ENCODE peak calls at places on chromosomes 3 and 15, in six cellular contexts. Z is fibroblast of pulmonary artery, X is T1000, G is mammary epithelial cell, S is hypothalamus, V is GF-D8. M is an unnamed sample.

GRCh38 chr3:185460719-185461350 is 38.0 kb downstream of the TMEM41A start:
- DNase-seq in Z (peak; percentile 56), V (no peak), X (no peak), S (no peak), G (peak; percentile 11), M (peak; percentile 22)

GRCh38 chr3:87350367-87351199 is 74.2 kb upstream of the POU1F1 start:
- DNase-seq in V (no peak), G (peak; percentile 38), Z (peak; percentile 69), S (no peak), X (no peak), M (peak; percentile 53)

GRCh38 chr15:39584662-39585393 is 3.9 kb downstream of the THBS1 start:
- DNase-seq in X (no peak), Z (peak; percentile 58), S (no peak), G (peak; percentile 49), V (no peak), M (peak; percentile 8)

GRCh38 chr3:194275231-194275671 is 75.9 kb downstream of the CPN2 start:
- DNase-seq in Z (no peak), S (no peak), X (no peak), V (no peak), G (no peak), M (no peak)

GRCh38 chr15:71096676-71097075 is 18.6 kb upstream of the THSD4 start:
- DNase-seq in X (no peak), G (peak; percentile 83), V (no peak), Z (no peak), S (no peak), M (no peak)

GRCh38 chr3:155739154-155739553 is 5.7 kb downstream of the PLCH1 start:
- DNase-seq in S (no peak), V (no peak), Z (no peak), X (no peak), G (no peak), M (peak; percentile 33)

GRCh38 chr3:187342255-187342654 is 25.9 kb upstream of the RTP4 start:
- DNase-seq in V (no peak), G (no peak), S (no peak), Z (no peak), X (no peak), M (no peak)

GRCh38 chr3:197476126-197476525 is 79.6 kb downstream of the BDH1 start:
- DNase-seq in Z (no peak), G (no peak), S (no peak), X (no peak), V (no peak), M (no peak)

GRCh38 chr3:146594843-146595482 is 10.2 kb downstream of the PLSCR5 start:
- DNase-seq in X (no peak), Z (peak; percentile 44), V (no peak), G (no peak), S (no peak), M (peak; percentile 38)

GRCh38 chr15:88257311-88257901 is 867 bp upstream of the NTRK3 start:
- DNase-seq in Z (no peak), S (peak; percentile 9), X (no peak), G (no peak), V (no peak), M (no peak)

GRCh38 chr3:186290791-186291190 is 71.2 kb downstream of the DGKG start:
- DNase-seq in X (no peak), S (no peak), V (no peak), Z (no peak), G (no peak), M (no peak)

GRCh38 chr3:142993958-142994442 is 7.4 kb upstream of the U2SURP start:
- DNase-seq in S (no peak), V (peak; percentile 28), G (peak; percentile 44), X (peak; percentile 17), Z (peak; percentile 88), M (peak; percentile 76)

GRCh38 chr3:38047896-38048295 is 8.9 kb downstream of the DLEC1 start:
- DNase-seq in V (no peak), G (no peak), Z (no peak), X (no peak), S (no peak), M (no peak)

GRCh38 chr3:37480003-37480402 is 305.6 kb upstream of the LRRFIP2 start:
- DNase-seq in X (no peak), G (no peak), Z (no peak), S (no peak), V (no peak), M (no peak)

GRCh38 chr3:24502690-24503089 is 8.0 kb upstream of the THRB start:
- DNase-seq in X (no peak), V (peak; percentile 3), G (peak; percentile 80), Z (no peak), S (no peak), M (no peak)

GRCh38 chr3:192848371-192849233 is 69.1 kb downstream of the MB21D2 start:
- DNase-seq in G (no peak), V (no peak), S (no peak), X (no peak), Z (no peak), M (no peak)

GRCh38 chr3:152316318-152316717 is 47.6 kb downstream of the MBNL1 start:
- DNase-seq in X (no peak), S (no peak), Z (no peak), G (peak; percentile 29), V (no peak), M (no peak)

GRCh38 chr3:61903931-61904657 is 342.7 kb downstream of the PTPRG start:
- DNase-seq in V (no peak), S (no peak), G (peak; percentile 57), Z (peak; percentile 63), X (no peak), M (peak; percentile 31)

GRCh38 chr15:67050062-67050461 is 15.3 kb upstream of the SMAD3 start:
- DNase-seq in S (no peak), V (no peak), G (peak; percentile 68), Z (peak; percentile 77), X (peak; percentile 77), M (peak; percentile 81)

GRCh38 chr15:94582368-94582767 is 351.0 kb downstream of the MCTP2 start:
- DNase-seq in X (no peak), V (peak; percentile 29), Z (peak; percentile 25), S (no peak), G (peak; percentile 6), M (peak; percentile 3)

GRCh38 chr3:122969585-122970453 is 57.7 kb downstream of the SEMA5B start:
- DNase-seq in G (peak; percentile 83), Z (peak; percentile 66), S (no peak), V (no peak), X (no peak), M (peak; percentile 21)

GRCh38 chr3:177452487-177452886 is 255.2 kb upstream of the TBL1XR1 start:
- DNase-seq in Z (peak; percentile 93), S (no peak), G (peak; percentile 96), V (no peak), X (no peak), M (peak; percentile 83)

GRCh38 chr3:40173291-40173710 is 136.2 kb upstream of the EIF1B start:
- DNase-seq in X (no peak), V (no peak), S (peak; percentile 65), G (no peak), Z (no peak), M (no peak)

GRCh38 chr15:33618300-33618699 is 307.5 kb downstream of the RYR3 start:
- DNase-seq in V (no peak), Z (peak; percentile 13), S (no peak), X (no peak), G (no peak), M (no peak)

GRCh38 chr3:112738366-112738765 is 97.4 kb upstream of the CCDC80 start:
- DNase-seq in X (no peak), V (no peak), S (no peak), Z (peak; percentile 38), G (no peak), M (peak; percentile 37)

GRCh38 chr15:25691544-25692430 is 171.3 kb downstream of the ATP10A start:
- DNase-seq in X (no peak), S (no peak), V (no peak), G (no peak), Z (peak; percentile 26), M (no peak)

GRCh38 chr15:40857601-40858351 is 13.9 kb downstream of the SPINT1 start:
- DNase-seq in V (no peak), G (peak; percentile 79), X (peak; percentile 60), S (no peak), Z (peak; percentile 73), M (peak; percentile 60)

GRCh38 chr15:31396881-31397560 is 70.4 kb downstream of the KLF13 start:
- DNase-seq in V (no peak), S (peak; percentile 23), Z (peak; percentile 78), X (peak; percentile 77), G (peak; percentile 89), M (peak; percentile 98)

GRCh38 chr3:138328341-138328740 is 1.3 kb downstream of the NME9 start:
- DNase-seq in X (no peak), V (no peak), S (no peak), Z (peak; percentile 47), G (no peak), M (peak; percentile 60)

GRCh38 chr3:140529096-140529495 is 148.8 kb upstream of the TRIM42 start:
- DNase-seq in Z (no peak), X (peak; percentile 85), S (no peak), V (no peak), G (peak; percentile 99), M (peak; percentile 47)

GRCh38 chr3:111808439-111808838 is 50.6 kb upstream of the PHLDB2 start:
- DNase-seq in V (no peak), S (no peak), G (peak; percentile 44), Z (peak; percentile 51), X (no peak), M (peak; percentile 50)

GRCh38 chr15:48796521-48796920 is 14.3 kb downstream of the CEP152 start:
- DNase-seq in Z (no peak), X (no peak), S (no peak), G (no peak), V (no peak), M (no peak)

GRCh38 chr15:69225355-69226027 is 65.1 kb downstream of the GLCE start:
- DNase-seq in X (no peak), S (no peak), V (no peak), G (peak; percentile 14), Z (peak; percentile 72), M (peak; percentile 65)

GRCh38 chr3:120457827-120458226 is 7.0 kb upstream of the FSTL1 start:
- DNase-seq in G (no peak), X (no peak), V (no peak), Z (no peak), S (no peak), M (no peak)

GRCh38 chr3:109888026-109888425 is 550.7 kb upstream of the DPPA4 start:
- DNase-seq in S (no peak), X (no peak), V (no peak), Z (no peak), G (no peak), M (no peak)

GRCh38 chr3:14322667-14323295 is 79.6 kb upstream of the SLC6A6 start:
- DNase-seq in Z (no peak), X (no peak), V (no peak), G (no peak), S (no peak), M (no peak)

GRCh38 chr3:146682176-146682575 is 77.0 kb upstream of the PLSCR5 start:
- DNase-seq in X (no peak), S (no peak), Z (peak; percentile 3), V (no peak), G (no peak), M (peak; percentile 4)